ENCODE peak calls at places on chromosomes 2 and 18, in five cellular contexts. G is A549, M is GM12878, N is IMR-90, T is K562. Y is an unnamed sample.

GRCh38 chr2:220904015-220904414 is 668.1 kb downstream of the EPHA4 start:
- DNase-seq in G (no peak), M (no peak), N (no peak), T (no peak), Y (no peak)

GRCh38 chr2:223251656-223252229 is 199.8 kb downstream of the KCNE4 start:
- DNase-seq in G (no peak), M (no peak), N (no peak), T (no peak), Y (no peak)

GRCh38 chr18:49716035-49716434 is 97.3 kb downstream of the ACAA2 start:
- DNase-seq in G (no peak), M (no peak), N (no peak), T (no peak), Y (no peak)

GRCh38 chr18:59767732-59768131 is 70.5 kb upstream of the CCBE1 start:
- DNase-seq in G (no peak), M (no peak), N (peak; percentile 78), T (no peak), Y (no peak)

GRCh38 chr2:121804340-121804739 is 48.9 kb downstream of the TSN start:
- DNase-seq in G (no peak), M (peak; percentile 45), N (peak; percentile 32), T (peak; percentile 30), Y (peak; percentile 85)

GRCh38 chr2:46814160-46814559 is 101.4 kb downstream of the MCFD2 start:
- DNase-seq in G (no peak), M (no peak), N (peak; percentile 84), T (peak; percentile 16), Y (peak; percentile 5)

GRCh38 chr2:219446101-219446504 is 11.5 kb downstream of the SPEG start:
- DNase-seq in G (peak; percentile 46), M (no peak), N (peak; percentile 67), T (no peak), Y (peak; percentile 92)

GRCh38 chr2:42835577-42836371 is 43.4 kb upstream of the HAAO start:
- DNase-seq in G (peak; percentile 91), M (no peak), N (peak; percentile 98), T (no peak), Y (no peak)

GRCh38 chr2:45902379-45902778 is 250.9 kb downstream of the PRKCE start:
- DNase-seq in G (no peak), M (no peak), N (no peak), T (no peak), Y (no peak)

GRCh38 chr2:74560591-74560990 is 6.1 kb downstream of the DOK1 start:
- DNase-seq in G (no peak), M (no peak), N (no peak), T (no peak), Y (no peak)

GRCh38 chr2:134260726-134261125 is 6.9 kb downstream of the MGAT5 start:
- DNase-seq in G (no peak), M (no peak), N (peak; percentile 90), T (no peak), Y (no peak)

GRCh38 chr2:40479995-40480525 is 28.2 kb upstream of the SLC8A1 start:
- DNase-seq in G (no peak), M (no peak), N (no peak), T (no peak), Y (no peak)

GRCh38 chr2:40367652-40368051 is 84.2 kb downstream of the SLC8A1 start:
- DNase-seq in G (no peak), M (no peak), N (peak; percentile 93), T (no peak), Y (no peak)

GRCh38 chr2:179691235-179691634 is 170.2 kb downstream of the ZNF385B start:
- DNase-seq in G (no peak), M (no peak), N (peak; percentile 49), T (no peak), Y (no peak)

GRCh38 chr2:21489050-21489449 is 365.3 kb downstream of the TDRD15 start:
- DNase-seq in G (no peak), M (no peak), N (no peak), T (no peak), Y (no peak)

GRCh38 chr18:22448238-22448637 is 30.5 kb upstream of the CTAGE1 start:
- DNase-seq in G (no peak), M (no peak), N (no peak), T (no peak), Y (no peak)

GRCh38 chr2:101699939-101700442 is 2.5 kb downstream of the MAP4K4 start:
- DNase-seq in G (no peak), M (no peak), N (peak; percentile 27), T (no peak), Y (no peak)

GRCh38 chr18:44807766-44808165 is 127.1 kb downstream of the SETBP1 start:
- DNase-seq in G (peak; percentile 7), M (no peak), N (no peak), T (no peak), Y (no peak)

GRCh38 chr2:152407204-152407721 is 72.3 kb downstream of the FMNL2 start:
- DNase-seq in G (peak; percentile 43), M (peak; percentile 55), N (peak; percentile 54), T (peak; percentile 4), Y (peak; percentile 28)

GRCh38 chr2:29053680-29054400 is 20.5 kb downstream of the PCARE start:
- DNase-seq in G (peak; percentile 21), M (no peak), N (no peak), T (no peak), Y (peak; percentile 52)

DNA sequence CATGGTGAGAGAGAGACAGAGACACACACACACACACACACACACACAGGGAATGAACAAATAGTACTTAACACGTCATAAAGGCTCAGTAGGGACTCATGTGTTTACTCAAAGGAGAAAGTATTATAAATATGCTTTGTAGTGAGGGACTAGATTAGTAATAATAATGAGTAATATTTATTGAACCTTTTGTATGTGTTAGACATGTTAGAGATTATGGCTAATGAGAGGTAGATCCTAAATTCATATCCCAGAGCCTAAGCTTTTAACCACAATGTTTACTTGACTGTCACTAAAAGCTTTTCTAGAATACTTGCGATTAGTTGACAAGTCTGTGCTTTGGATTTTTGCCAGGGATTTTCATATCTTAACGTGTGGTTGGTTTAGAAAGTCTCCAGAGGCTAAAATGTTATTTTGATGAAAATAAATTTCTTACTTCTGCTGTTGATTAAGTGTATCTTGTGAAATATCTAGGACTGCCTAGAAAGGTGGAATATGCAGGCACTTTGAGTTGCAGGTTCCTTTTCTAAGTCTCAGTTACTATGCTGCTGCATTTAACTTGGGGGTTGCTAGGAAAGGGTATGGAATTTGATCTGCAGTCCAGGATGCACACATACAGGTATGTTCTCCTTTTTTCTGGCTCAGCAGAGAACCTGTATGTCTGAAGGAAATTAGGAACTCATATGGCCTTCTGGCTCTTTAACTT is 64.5 kb downstream of the UBR3 start:
- DNase-seq in G (peak; percentile 72), M (no peak), N (peak; percentile 80), T (peak; percentile 36), Y (no peak)
- TF ChIP-seq RCOR1 in G (no peak), M (no peak), N (no peak), T (no peak), Y (no peak)

GRCh38 chr2:5330961-5331360 is 361.2 kb upstream of the SOX11 start:
- DNase-seq in G (no peak), M (no peak), N (no peak), T (no peak), Y (no peak)
- TF ChIP-seq RCOR1 in G (no peak), M (no peak), N (no peak), T (no peak), Y (no peak)

DNA sequence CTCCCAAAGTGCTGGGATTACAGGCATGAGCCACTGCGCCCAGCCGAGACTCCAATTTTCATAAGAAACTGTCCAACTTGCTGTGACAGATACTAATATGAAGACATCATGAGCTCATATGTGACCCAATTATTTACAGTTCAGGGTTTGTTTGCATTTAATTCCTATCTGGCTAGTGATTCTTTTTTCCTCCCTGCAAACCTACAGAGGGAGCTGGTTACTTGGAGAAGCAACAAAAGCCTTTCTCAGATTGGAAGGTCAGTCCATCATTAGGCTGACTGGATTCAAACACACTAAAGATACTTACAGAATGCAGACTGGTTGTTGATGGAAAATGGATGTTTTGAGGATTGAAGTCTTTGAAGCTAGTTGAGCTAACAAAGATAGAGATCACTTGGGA is 176.4 kb downstream of the ANKRD44 start:
- DNase-seq in G (peak; percentile 6), M (no peak), N (peak; percentile 64), T (no peak), Y (no peak)
- TF ChIP-seq RCOR1 in G (no peak), M (no peak), N (no peak), T (no peak), Y (no peak)

GRCh38 chr2:173462908-173463840 is 108.5 kb downstream of the CDCA7 start:
- DNase-seq in G (no peak), M (no peak), N (no peak), T (no peak), Y (peak; percentile 27)
- TF ChIP-seq RCOR1 in G (no peak), M (no peak), N (no peak), T (no peak), Y (no peak)

Y was measured in SK-N-SH.